ENCODE peak calls at places on chromosomes 6 and 20, in eight cellular contexts. One of them, this sample, is unnamed.

GRCh38 chr20:2109425-2110210 is 8.0 kb downstream of the STK35 start:
- DNase-seq in MM.1S: no peak
- DNase-seq in HFFc6: no peak
- DNase-seq in M059J: peak
- DNase-seq in tibial artery: peak
- DNase-seq in EL: peak
- DNase-seq in activated naive CD8-positive, alpha-beta T cell treated with anti-CD3 and anti-CD28 coated beads, Interleukin-2, amount 50 U/mL, for 16 hours: no peak
- DNase-seq in GM12865: no peak
- DNase-seq in this sample: peak

GRCh38 chr6:45717715-45718114 is 297.9 kb downstream of the CLIC5 start:
- DNase-seq in activated naive CD8-positive, alpha-beta T cell treated with anti-CD3 and anti-CD28 coated beads, Interleukin-2, amount 50 U/mL, for 16 hours: no peak
- DNase-seq in MM.1S: no peak
- DNase-seq in tibial artery: no peak
- DNase-seq in HFFc6: no peak
- DNase-seq in GM12865: no peak
- DNase-seq in M059J: no peak
- DNase-seq in EL: no peak
- DNase-seq in this sample: no peak

GRCh38 chr6:44012078-44012493 is 115.2 kb downstream of the MRPL14 start:
- DNase-seq in EL: peak
- DNase-seq in M059J: peak
- DNase-seq in MM.1S: no peak
- DNase-seq in tibial artery: peak
- DNase-seq in HFFc6: peak
- DNase-seq in GM12865: no peak
- DNase-seq in activated naive CD8-positive, alpha-beta T cell treated with anti-CD3 and anti-CD28 coated beads, Interleukin-2, amount 50 U/mL, for 16 hours: no peak
- DNase-seq in this sample: no peak

GRCh38 chr6:89805814-89806371 is 13.7 kb downstream of the MDN1 start:
- DNase-seq in EL: no peak
- DNase-seq in activated naive CD8-positive, alpha-beta T cell treated with anti-CD3 and anti-CD28 coated beads, Interleukin-2, amount 50 U/mL, for 16 hours: no peak
- DNase-seq in tibial artery: no peak
- DNase-seq in M059J: no peak
- DNase-seq in HFFc6: no peak
- DNase-seq in GM12865: no peak
- DNase-seq in MM.1S: no peak
- DNase-seq in this sample: no peak

GRCh38 chr6:41731561-41732086 is 3.8 kb downstream of the TFEB start:
- DNase-seq in HFFc6: no peak
- DNase-seq in tibial artery: no peak
- DNase-seq in EL: no peak
- DNase-seq in GM12865: no peak
- DNase-seq in MM.1S: no peak
- DNase-seq in activated naive CD8-positive, alpha-beta T cell treated with anti-CD3 and anti-CD28 coated beads, Interleukin-2, amount 50 U/mL, for 16 hours: no peak
- DNase-seq in M059J: no peak
- DNase-seq in this sample: no peak

GRCh38 chr20:63624486-63624885 is 2.4 kb downstream of the GMEB2 start:
- DNase-seq in GM12865: no peak
- DNase-seq in HFFc6: no peak
- DNase-seq in tibial artery: no peak
- DNase-seq in EL: peak
- DNase-seq in M059J: no peak
- DNase-seq in activated naive CD8-positive, alpha-beta T cell treated with anti-CD3 and anti-CD28 coated beads, Interleukin-2, amount 50 U/mL, for 16 hours: no peak
- DNase-seq in MM.1S: no peak
- DNase-seq in this sample: no peak

GRCh38 chr20:43853918-43854317 is 60.7 kb upstream of the TOX2 start:
- DNase-seq in EL: no peak
- DNase-seq in tibial artery: no peak
- DNase-seq in activated naive CD8-positive, alpha-beta T cell treated with anti-CD3 and anti-CD28 coated beads, Interleukin-2, amount 50 U/mL, for 16 hours: no peak
- DNase-seq in GM12865: no peak
- DNase-seq in HFFc6: no peak
- DNase-seq in MM.1S: no peak
- DNase-seq in M059J: no peak
- DNase-seq in this sample: no peak

GRCh38 chr6:30730611-30731435 is 10.7 kb downstream of the TUBB start:
- DNase-seq in HFFc6: no peak
- DNase-seq in tibial artery: peak
- DNase-seq in GM12865: peak
- DNase-seq in MM.1S: peak
- DNase-seq in activated naive CD8-positive, alpha-beta T cell treated with anti-CD3 and anti-CD28 coated beads, Interleukin-2, amount 50 U/mL, for 16 hours: peak
- DNase-seq in M059J: peak
- DNase-seq in EL: peak
- DNase-seq in this sample: peak

GRCh38 chr6:144181639-144182038 is 31.3 kb downstream of the STX11 start:
- DNase-seq in HFFc6: no peak
- DNase-seq in MM.1S: no peak
- DNase-seq in EL: no peak
- DNase-seq in M059J: no peak
- DNase-seq in GM12865: no peak
- DNase-seq in tibial artery: no peak
- DNase-seq in activated naive CD8-positive, alpha-beta T cell treated with anti-CD3 and anti-CD28 coated beads, Interleukin-2, amount 50 U/mL, for 16 hours: no peak
- DNase-seq in this sample: no peak

GRCh38 chr6:106895703-106896040 is 78.9 kb downstream of the CD24 start:
- DNase-seq in EL: no peak
- DNase-seq in activated naive CD8-positive, alpha-beta T cell treated with anti-CD3 and anti-CD28 coated beads, Interleukin-2, amount 50 U/mL, for 16 hours: no peak
- DNase-seq in MM.1S: no peak
- DNase-seq in tibial artery: no peak
- DNase-seq in HFFc6: no peak
- DNase-seq in GM12865: no peak
- DNase-seq in M059J: no peak
- DNase-seq in this sample: no peak

GRCh38 chr6:151620179-151620578 is 126.4 kb downstream of the CCDC170 start:
- DNase-seq in tibial artery: no peak
- DNase-seq in M059J: no peak
- DNase-seq in GM12865: no peak
- DNase-seq in HFFc6: no peak
- DNase-seq in activated naive CD8-positive, alpha-beta T cell treated with anti-CD3 and anti-CD28 coated beads, Interleukin-2, amount 50 U/mL, for 16 hours: no peak
- DNase-seq in MM.1S: no peak
- DNase-seq in EL: no peak
- DNase-seq in this sample: no peak

GRCh38 chr20:44527716-44528199 is 5.9 kb upstream of the SERINC3 start:
- DNase-seq in EL: no peak
- DNase-seq in MM.1S: no peak
- DNase-seq in HFFc6: no peak
- DNase-seq in tibial artery: no peak
- DNase-seq in GM12865: no peak
- DNase-seq in M059J: no peak
- DNase-seq in activated naive CD8-positive, alpha-beta T cell treated with anti-CD3 and anti-CD28 coated beads, Interleukin-2, amount 50 U/mL, for 16 hours: no peak
- DNase-seq in this sample: no peak

GRCh38 chr20:18657575-18657974 is 69.7 kb downstream of the DTD1 start:
- DNase-seq in HFFc6: no peak
- DNase-seq in MM.1S: no peak
- DNase-seq in GM12865: no peak
- DNase-seq in activated naive CD8-positive, alpha-beta T cell treated with anti-CD3 and anti-CD28 coated beads, Interleukin-2, amount 50 U/mL, for 16 hours: no peak
- DNase-seq in EL: no peak
- DNase-seq in M059J: no peak
- DNase-seq in tibial artery: no peak
- DNase-seq in this sample: no peak

GRCh38 chr6:149990109-149990671 is 26.4 kb downstream of the ULBP1 start:
- DNase-seq in MM.1S: no peak
- DNase-seq in EL: no peak
- DNase-seq in GM12865: no peak
- DNase-seq in tibial artery: peak
- DNase-seq in activated naive CD8-positive, alpha-beta T cell treated with anti-CD3 and anti-CD28 coated beads, Interleukin-2, amount 50 U/mL, for 16 hours: no peak
- DNase-seq in HFFc6: no peak
- DNase-seq in M059J: no peak
- DNase-seq in this sample: no peak

GRCh38 chr6:361411-362132 is 30.0 kb upstream of the IRF4 start:
- DNase-seq in EL: no peak
- DNase-seq in M059J: no peak
- DNase-seq in tibial artery: no peak
- DNase-seq in HFFc6: no peak
- DNase-seq in GM12865: no peak
- DNase-seq in MM.1S: no peak
- DNase-seq in activated naive CD8-positive, alpha-beta T cell treated with anti-CD3 and anti-CD28 coated beads, Interleukin-2, amount 50 U/mL, for 16 hours: no peak
- DNase-seq in this sample: no peak

GRCh38 chr6:108837236-108837971 is 10.8 kb upstream of the ARMC2 start:
- DNase-seq in GM12865: no peak
- DNase-seq in M059J: peak
- DNase-seq in activated naive CD8-positive, alpha-beta T cell treated with anti-CD3 and anti-CD28 coated beads, Interleukin-2, amount 50 U/mL, for 16 hours: no peak
- DNase-seq in MM.1S: peak
- DNase-seq in HFFc6: no peak
- DNase-seq in tibial artery: no peak
- DNase-seq in EL: no peak
- DNase-seq in this sample: peak

GRCh38 chr20:52191132-52191435 is 495 bp downstream of the ZFP64 start:
- DNase-seq in M059J: peak
- DNase-seq in HFFc6: no peak
- DNase-seq in MM.1S: no peak
- DNase-seq in EL: peak
- DNase-seq in tibial artery: no peak
- DNase-seq in activated naive CD8-positive, alpha-beta T cell treated with anti-CD3 and anti-CD28 coated beads, Interleukin-2, amount 50 U/mL, for 16 hours: no peak
- DNase-seq in GM12865: no peak
- DNase-seq in this sample: peak

GRCh38 chr20:45833883-45834796 is 541 bp downstream of the SNX21 start:
- DNase-seq in activated naive CD8-positive, alpha-beta T cell treated with anti-CD3 and anti-CD28 coated beads, Interleukin-2, amount 50 U/mL, for 16 hours: no peak
- DNase-seq in M059J: peak
- DNase-seq in GM12865: peak
- DNase-seq in EL: peak
- DNase-seq in HFFc6: no peak
- DNase-seq in tibial artery: peak
- DNase-seq in MM.1S: no peak
- DNase-seq in this sample: peak

GRCh38 chr6:167510648-167511047 is 185.8 kb downstream of the TTLL2 start:
- DNase-seq in M059J: no peak
- DNase-seq in GM12865: no peak
- DNase-seq in HFFc6: no peak
- DNase-seq in EL: no peak
- DNase-seq in activated naive CD8-positive, alpha-beta T cell treated with anti-CD3 and anti-CD28 coated beads, Interleukin-2, amount 50 U/mL, for 16 hours: no peak
- DNase-seq in tibial artery: no peak
- DNase-seq in MM.1S: no peak
- DNase-seq in this sample: no peak

GRCh38 chr6:107230448-107230847 is 115.1 kb upstream of the BEND3 start:
- DNase-seq in HFFc6: no peak
- DNase-seq in activated naive CD8-positive, alpha-beta T cell treated with anti-CD3 and anti-CD28 coated beads, Interleukin-2, amount 50 U/mL, for 16 hours: no peak
- DNase-seq in M059J: no peak
- DNase-seq in MM.1S: no peak
- DNase-seq in tibial artery: no peak
- DNase-seq in GM12865: no peak
- DNase-seq in EL: no peak
- DNase-seq in this sample: no peak

GRCh38 chr6:100892693-100893092 is 11.6 kb upstream of the ASCC3 start:
- DNase-seq in activated naive CD8-positive, alpha-beta T cell treated with anti-CD3 and anti-CD28 coated beads, Interleukin-2, amount 50 U/mL, for 16 hours: no peak
- DNase-seq in HFFc6: no peak
- DNase-seq in M059J: no peak
- DNase-seq in EL: no peak
- DNase-seq in GM12865: no peak
- DNase-seq in tibial artery: no peak
- DNase-seq in MM.1S: no peak
- DNase-seq in this sample: no peak

GRCh38 chr6:161548713-161549112 is 274.9 kb upstream of the AGPAT4 start:
- DNase-seq in tibial artery: no peak
- DNase-seq in activated naive CD8-positive, alpha-beta T cell treated with anti-CD3 and anti-CD28 coated beads, Interleukin-2, amount 50 U/mL, for 16 hours: no peak
- DNase-seq in HFFc6: no peak
- DNase-seq in EL: no peak
- DNase-seq in MM.1S: no peak
- DNase-seq in M059J: no peak
- DNase-seq in GM12865: no peak
- DNase-seq in this sample: no peak

GRCh38 chr6:21201673-21202430 is 391.7 kb upstream of the SOX4 start:
- DNase-seq in tibial artery: no peak
- DNase-seq in EL: no peak
- DNase-seq in MM.1S: no peak
- DNase-seq in M059J: peak
- DNase-seq in activated naive CD8-positive, alpha-beta T cell treated with anti-CD3 and anti-CD28 coated beads, Interleukin-2, amount 50 U/mL, for 16 hours: no peak
- DNase-seq in HFFc6: no peak
- DNase-seq in GM12865: no peak
- DNase-seq in this sample: no peak

GRCh38 chr6:5656226-5656625 is 350.5 kb downstream of the NRN1 start:
- DNase-seq in activated naive CD8-positive, alpha-beta T cell treated with anti-CD3 and anti-CD28 coated beads, Interleukin-2, amount 50 U/mL, for 16 hours: no peak
- DNase-seq in EL: no peak
- DNase-seq in tibial artery: no peak
- DNase-seq in MM.1S: no peak
- DNase-seq in HFFc6: no peak
- DNase-seq in GM12865: no peak
- DNase-seq in M059J: peak
- DNase-seq in this sample: no peak

GRCh38 chr6:138219398-138219797 is 1.1 kb upstream of the PBOV1 start:
- DNase-seq in M059J: no peak
- DNase-seq in GM12865: no peak
- DNase-seq in EL: no peak
- DNase-seq in activated naive CD8-positive, alpha-beta T cell treated with anti-CD3 and anti-CD28 coated beads, Interleukin-2, amount 50 U/mL, for 16 hours: no peak
- DNase-seq in MM.1S: no peak
- DNase-seq in HFFc6: no peak
- DNase-seq in tibial artery: no peak
- DNase-seq in this sample: no peak

GRCh38 chr20:59495894-59496510 is 108.3 kb upstream of the PHACTR3 start:
- DNase-seq in M059J: peak
- DNase-seq in GM12865: peak
- DNase-seq in activated naive CD8-positive, alpha-beta T cell treated with anti-CD3 and anti-CD28 coated beads, Interleukin-2, amount 50 U/mL, for 16 hours: peak
- DNase-seq in HFFc6: peak
- DNase-seq in tibial artery: peak
- DNase-seq in MM.1S: peak
- DNase-seq in EL: peak
- DNase-seq in this sample: peak

GRCh38 chr6:43510827-43511163 is 649 bp upstream of the LRRC73 start:
- DNase-seq in GM12865: no peak
- DNase-seq in activated naive CD8-positive, alpha-beta T cell treated with anti-CD3 and anti-CD28 coated beads, Interleukin-2, amount 50 U/mL, for 16 hours: no peak
- DNase-seq in MM.1S: no peak
- DNase-seq in EL: no peak
- DNase-seq in HFFc6: no peak
- DNase-seq in tibial artery: no peak
- DNase-seq in M059J: no peak
- DNase-seq in this sample: no peak

GRCh38 chr6:15574497-15574896 is 88.3 kb downstream of the DTNBP1 start:
- DNase-seq in GM12865: no peak
- DNase-seq in EL: no peak
- DNase-seq in tibial artery: no peak
- DNase-seq in activated naive CD8-positive, alpha-beta T cell treated with anti-CD3 and anti-CD28 coated beads, Interleukin-2, amount 50 U/mL, for 16 hours: no peak
- DNase-seq in M059J: no peak
- DNase-seq in MM.1S: no peak
- DNase-seq in HFFc6: no peak
- DNase-seq in this sample: no peak

GRCh38 chr6:10621227-10621626 is 73.2 kb downstream of the C6orf52 start:
- DNase-seq in GM12865: no peak
- DNase-seq in tibial artery: no peak
- DNase-seq in EL: no peak
- DNase-seq in HFFc6: no peak
- DNase-seq in MM.1S: no peak
- DNase-seq in M059J: no peak
- DNase-seq in activated naive CD8-positive, alpha-beta T cell treated with anti-CD3 and anti-CD28 coated beads, Interleukin-2, amount 50 U/mL, for 16 hours: no peak
- DNase-seq in this sample: no peak

GRCh38 chr20:61933951-61934715 is 131.5 kb downstream of the TAF4 start:
- DNase-seq in tibial artery: peak
- DNase-seq in activated naive CD8-positive, alpha-beta T cell treated with anti-CD3 and anti-CD28 coated beads, Interleukin-2, amount 50 U/mL, for 16 hours: no peak
- DNase-seq in MM.1S: no peak
- DNase-seq in M059J: no peak
- DNase-seq in HFFc6: no peak
- DNase-seq in EL: no peak
- DNase-seq in GM12865: no peak
- DNase-seq in this sample: no peak

GRCh38 chr6:34953084-34954025 is 64.3 kb downstream of the ANKS1A start:
- DNase-seq in activated naive CD8-positive, alpha-beta T cell treated with anti-CD3 and anti-CD28 coated beads, Interleukin-2, amount 50 U/mL, for 16 hours: no peak
- DNase-seq in EL: peak
- DNase-seq in tibial artery: no peak
- DNase-seq in MM.1S: no peak
- DNase-seq in HFFc6: peak
- DNase-seq in GM12865: no peak
- DNase-seq in M059J: peak
- DNase-seq in this sample: no peak

This sample was measured in Ammon's horn.